ENCODE peak calls at places on chromosomes 7 and 10, in six cellular contexts. One of them, this sample, is unnamed.

GRCh38 chr10:110356628-110357245 is 52.0 kb upstream of the SMNDC1 start:
- DNase-seq in iPS-NIHi11: peak
- DNase-seq in NCI-H1417: no peak
- DNase-seq in NCI-H1092: no peak
- DNase-seq in activated T-helper 1 cell treated with anti-CD3 and anti-CD28 coated beads, Interleukin-2, amount 50 U/mL, for 16 hours: no peak
- DNase-seq in occipital lobe: no peak
- DNase-seq in this sample: no peak

GRCh38 chr10:79927111-79927828 is 21.6 kb downstream of the SFTPD start:
- DNase-seq in iPS-NIHi11: peak
- DNase-seq in NCI-H1417: peak
- DNase-seq in NCI-H1092: no peak
- DNase-seq in activated T-helper 1 cell treated with anti-CD3 and anti-CD28 coated beads, Interleukin-2, amount 50 U/mL, for 16 hours: no peak
- DNase-seq in occipital lobe: no peak
- DNase-seq in this sample: no peak

GRCh38 chr10:69657417-69657816 is 27.4 kb downstream of the FAM241B start:
- DNase-seq in iPS-NIHi11: no peak
- DNase-seq in NCI-H1417: no peak
- DNase-seq in NCI-H1092: no peak
- DNase-seq in activated T-helper 1 cell treated with anti-CD3 and anti-CD28 coated beads, Interleukin-2, amount 50 U/mL, for 16 hours: no peak
- DNase-seq in occipital lobe: no peak
- DNase-seq in this sample: no peak

GRCh38 chr7:30027065-30027456 is 559 bp upstream of the FKBP14 start:
- DNase-seq in iPS-NIHi11: no peak
- DNase-seq in NCI-H1417: no peak
- DNase-seq in NCI-H1092: no peak
- DNase-seq in activated T-helper 1 cell treated with anti-CD3 and anti-CD28 coated beads, Interleukin-2, amount 50 U/mL, for 16 hours: no peak
- DNase-seq in occipital lobe: no peak
- DNase-seq in this sample: no peak

GRCh38 chr7:41817386-41817785 is 114.5 kb upstream of the INHBA start:
- DNase-seq in iPS-NIHi11: no peak
- DNase-seq in NCI-H1417: no peak
- DNase-seq in NCI-H1092: no peak
- DNase-seq in activated T-helper 1 cell treated with anti-CD3 and anti-CD28 coated beads, Interleukin-2, amount 50 U/mL, for 16 hours: no peak
- DNase-seq in occipital lobe: no peak
- DNase-seq in this sample: no peak

GRCh38 chr7:35505031-35505430 is 189.9 kb downstream of the HERPUD2 start:
- DNase-seq in iPS-NIHi11: peak
- DNase-seq in NCI-H1417: peak
- DNase-seq in NCI-H1092: peak
- DNase-seq in activated T-helper 1 cell treated with anti-CD3 and anti-CD28 coated beads, Interleukin-2, amount 50 U/mL, for 16 hours: no peak
- DNase-seq in occipital lobe: no peak
- DNase-seq in this sample: no peak

GRCh38 chr7:17646181-17646956 is 293.9 kb downstream of the SNX13 start:
- DNase-seq in iPS-NIHi11: no peak
- DNase-seq in NCI-H1417: peak
- DNase-seq in NCI-H1092: no peak
- DNase-seq in activated T-helper 1 cell treated with anti-CD3 and anti-CD28 coated beads, Interleukin-2, amount 50 U/mL, for 16 hours: no peak
- DNase-seq in occipital lobe: no peak
- DNase-seq in this sample: no peak

GRCh38 chr7:75055830-75056431 is 17.7 kb downstream of the RCC1L start:
- DNase-seq in iPS-NIHi11: no peak
- DNase-seq in NCI-H1417: no peak
- DNase-seq in NCI-H1092: no peak
- DNase-seq in activated T-helper 1 cell treated with anti-CD3 and anti-CD28 coated beads, Interleukin-2, amount 50 U/mL, for 16 hours: no peak
- DNase-seq in occipital lobe: no peak
- DNase-seq in this sample: no peak

GRCh38 chr7:10022957-10023356 is 950.7 kb upstream of the PHF14 start:
- DNase-seq in iPS-NIHi11: peak
- DNase-seq in NCI-H1417: peak
- DNase-seq in NCI-H1092: peak
- DNase-seq in activated T-helper 1 cell treated with anti-CD3 and anti-CD28 coated beads, Interleukin-2, amount 50 U/mL, for 16 hours: no peak
- DNase-seq in occipital lobe: no peak
- DNase-seq in this sample: peak

GRCh38 chr7:44565097-44565794 is 8.5 kb downstream of the DDX56 start:
- DNase-seq in iPS-NIHi11: peak
- DNase-seq in NCI-H1417: peak
- DNase-seq in NCI-H1092: peak
- DNase-seq in activated T-helper 1 cell treated with anti-CD3 and anti-CD28 coated beads, Interleukin-2, amount 50 U/mL, for 16 hours: peak
- DNase-seq in occipital lobe: peak
- DNase-seq in this sample: peak

GRCh38 chr7:2880882-2881281 is 36.8 kb upstream of the GNA12 start:
- DNase-seq in iPS-NIHi11: peak
- DNase-seq in NCI-H1417: no peak
- DNase-seq in NCI-H1092: no peak
- DNase-seq in activated T-helper 1 cell treated with anti-CD3 and anti-CD28 coated beads, Interleukin-2, amount 50 U/mL, for 16 hours: no peak
- DNase-seq in occipital lobe: no peak
- DNase-seq in this sample: no peak

GRCh38 chr7:6438427-6438826 is 9.3 kb downstream of the DAGLB start:
- DNase-seq in iPS-NIHi11: no peak
- DNase-seq in NCI-H1417: peak
- DNase-seq in NCI-H1092: no peak
- DNase-seq in activated T-helper 1 cell treated with anti-CD3 and anti-CD28 coated beads, Interleukin-2, amount 50 U/mL, for 16 hours: no peak
- DNase-seq in occipital lobe: no peak
- DNase-seq in this sample: no peak

GRCh38 chr10:21399392-21400015 is 126.0 kb downstream of the SKIDA1 start:
- DNase-seq in iPS-NIHi11: peak
- DNase-seq in NCI-H1417: peak
- DNase-seq in NCI-H1092: peak
- DNase-seq in activated T-helper 1 cell treated with anti-CD3 and anti-CD28 coated beads, Interleukin-2, amount 50 U/mL, for 16 hours: no peak
- DNase-seq in occipital lobe: no peak
- DNase-seq in this sample: no peak

GRCh38 chr10:15453462-15453861 is 82.4 kb upstream of the FAM171A1 start:
- DNase-seq in iPS-NIHi11: no peak
- DNase-seq in NCI-H1417: no peak
- DNase-seq in NCI-H1092: no peak
- DNase-seq in activated T-helper 1 cell treated with anti-CD3 and anti-CD28 coated beads, Interleukin-2, amount 50 U/mL, for 16 hours: no peak
- DNase-seq in occipital lobe: no peak
- DNase-seq in this sample: no peak

GRCh38 chr7:80937336-80937735 is 18.5 kb upstream of the SEMA3C start:
- DNase-seq in iPS-NIHi11: no peak
- DNase-seq in NCI-H1417: peak
- DNase-seq in NCI-H1092: no peak
- DNase-seq in activated T-helper 1 cell treated with anti-CD3 and anti-CD28 coated beads, Interleukin-2, amount 50 U/mL, for 16 hours: no peak
- DNase-seq in occipital lobe: no peak
- DNase-seq in this sample: no peak

GRCh38 chr10:21497177-21497807 is 28.2 kb downstream of the SKIDA1 start:
- DNase-seq in iPS-NIHi11: peak
- DNase-seq in NCI-H1417: peak
- DNase-seq in NCI-H1092: peak
- DNase-seq in activated T-helper 1 cell treated with anti-CD3 and anti-CD28 coated beads, Interleukin-2, amount 50 U/mL, for 16 hours: no peak
- DNase-seq in occipital lobe: peak
- DNase-seq in this sample: peak

GRCh38 chr7:711967-712600 is 14.4 kb upstream of the DNAAF5 start:
- DNase-seq in iPS-NIHi11: peak
- DNase-seq in NCI-H1417: peak
- DNase-seq in NCI-H1092: no peak
- DNase-seq in activated T-helper 1 cell treated with anti-CD3 and anti-CD28 coated beads, Interleukin-2, amount 50 U/mL, for 16 hours: no peak
- DNase-seq in occipital lobe: no peak
- DNase-seq in this sample: no peak

GRCh38 chr10:15035385-15036301 is 8.1 kb upstream of the OLAH start:
- DNase-seq in iPS-NIHi11: peak
- DNase-seq in NCI-H1417: no peak
- DNase-seq in NCI-H1092: no peak
- DNase-seq in activated T-helper 1 cell treated with anti-CD3 and anti-CD28 coated beads, Interleukin-2, amount 50 U/mL, for 16 hours: no peak
- DNase-seq in occipital lobe: no peak
- DNase-seq in this sample: no peak

GRCh38 chr7:158601090-158601489 is 13.5 kb upstream of the PTPRN2 start:
- DNase-seq in iPS-NIHi11: no peak
- DNase-seq in NCI-H1417: no peak
- DNase-seq in NCI-H1092: no peak
- DNase-seq in activated T-helper 1 cell treated with anti-CD3 and anti-CD28 coated beads, Interleukin-2, amount 50 U/mL, for 16 hours: no peak
- DNase-seq in occipital lobe: no peak
- DNase-seq in this sample: no peak

GRCh38 chr7:159109092-159110035 is 35.3 kb downstream of the VIPR2 start:
- DNase-seq in iPS-NIHi11: no peak
- DNase-seq in NCI-H1417: peak
- DNase-seq in NCI-H1092: no peak
- DNase-seq in activated T-helper 1 cell treated with anti-CD3 and anti-CD28 coated beads, Interleukin-2, amount 50 U/mL, for 16 hours: no peak
- DNase-seq in occipital lobe: no peak
- DNase-seq in this sample: peak

GRCh38 chr7:69799048-69799697 is 200.9 kb downstream of the AUTS2 start:
- DNase-seq in iPS-NIHi11: no peak
- DNase-seq in NCI-H1417: no peak
- DNase-seq in NCI-H1092: no peak
- DNase-seq in activated T-helper 1 cell treated with anti-CD3 and anti-CD28 coated beads, Interleukin-2, amount 50 U/mL, for 16 hours: no peak
- DNase-seq in occipital lobe: no peak
- DNase-seq in this sample: no peak

GRCh38 chr10:129607607-129608006 is 140.6 kb downstream of the MGMT start:
- DNase-seq in iPS-NIHi11: no peak
- DNase-seq in NCI-H1417: no peak
- DNase-seq in NCI-H1092: no peak
- DNase-seq in activated T-helper 1 cell treated with anti-CD3 and anti-CD28 coated beads, Interleukin-2, amount 50 U/mL, for 16 hours: no peak
- DNase-seq in occipital lobe: no peak
- DNase-seq in this sample: no peak

GRCh38 chr7:128170461-128170860 is 70.6 kb upstream of the LEP start:
- DNase-seq in iPS-NIHi11: no peak
- DNase-seq in NCI-H1417: no peak
- DNase-seq in NCI-H1092: no peak
- DNase-seq in activated T-helper 1 cell treated with anti-CD3 and anti-CD28 coated beads, Interleukin-2, amount 50 U/mL, for 16 hours: no peak
- DNase-seq in occipital lobe: no peak
- DNase-seq in this sample: no peak

GRCh38 chr7:143367972-143368371 is 5.5 kb upstream of the FAM131B start:
- DNase-seq in iPS-NIHi11: no peak
- DNase-seq in NCI-H1417: peak
- DNase-seq in NCI-H1092: no peak
- DNase-seq in activated T-helper 1 cell treated with anti-CD3 and anti-CD28 coated beads, Interleukin-2, amount 50 U/mL, for 16 hours: no peak
- DNase-seq in occipital lobe: no peak
- DNase-seq in this sample: no peak